ENCODE peak calls at places on chromosomes 13 and 19, in nine cellular contexts. One of them, this sample, is unnamed.

GRCh38 chr19:39408392-39409206 is 2.0 kb downstream of the ZFP36 start:
- DNase-seq in HFF-Myc: no peak
- DNase-seq in nephron progenitor cell: no peak
- DNase-seq in HFFc6: peak; percentile 53
- DNase-seq in GM20000: no peak
- DNase-seq in AG04449: no peak
- DNase-seq in cardiac fibroblast: peak; percentile 78
- DNase-seq in GM23338: no peak
- DNase-seq in fibroblast of pulmonary artery: peak; percentile 66
- DNase-seq in this sample: peak; percentile 77

GRCh38 chr19:1817553-1818179 is 5.6 kb upstream of the ATP8B3 start:
- DNase-seq in HFF-Myc: no peak
- DNase-seq in nephron progenitor cell: no peak
- DNase-seq in HFFc6: no peak
- DNase-seq in GM20000: no peak
- DNase-seq in AG04449: no peak
- DNase-seq in cardiac fibroblast: no peak
- DNase-seq in GM23338: no peak
- DNase-seq in fibroblast of pulmonary artery: no peak
- DNase-seq in this sample: no peak

GRCh38 chr19:3803114-3803888 is 17.1 kb upstream of the MATK start:
- DNase-seq in HFF-Myc: no peak
- DNase-seq in nephron progenitor cell: no peak
- DNase-seq in HFFc6: no peak
- DNase-seq in GM20000: no peak
- DNase-seq in AG04449: no peak
- DNase-seq in cardiac fibroblast: no peak
- DNase-seq in GM23338: no peak
- DNase-seq in fibroblast of pulmonary artery: no peak
- DNase-seq in this sample: no peak

GRCh38 chr19:46904114-46905060 is 43.6 kb downstream of the ARHGAP35 start:
- DNase-seq in HFF-Myc: peak; percentile 58
- DNase-seq in nephron progenitor cell: peak; percentile 7
- DNase-seq in HFFc6: peak; percentile 78
- DNase-seq in GM20000: no peak
- DNase-seq in AG04449: peak; percentile 63
- DNase-seq in cardiac fibroblast: peak; percentile 87
- DNase-seq in GM23338: peak; percentile 47
- DNase-seq in fibroblast of pulmonary artery: peak; percentile 84
- DNase-seq in this sample: no peak

GRCh38 chr19:56156768-56157167 is 15.7 kb downstream of the ZNF444 start:
- DNase-seq in HFF-Myc: no peak
- DNase-seq in nephron progenitor cell: no peak
- DNase-seq in HFFc6: no peak
- DNase-seq in GM20000: no peak
- DNase-seq in AG04449: no peak
- DNase-seq in cardiac fibroblast: no peak
- DNase-seq in GM23338: no peak
- DNase-seq in fibroblast of pulmonary artery: no peak
- DNase-seq in this sample: no peak

GRCh38 chr13:110044521-110045200 is 258.3 kb upstream of the IRS2 start:
- DNase-seq in HFF-Myc: peak; percentile 56
- DNase-seq in nephron progenitor cell: no peak
- DNase-seq in HFFc6: peak; percentile 1
- DNase-seq in GM20000: no peak
- DNase-seq in AG04449: peak; percentile 28
- DNase-seq in cardiac fibroblast: peak; percentile 48
- DNase-seq in GM23338: peak; percentile 44
- DNase-seq in fibroblast of pulmonary artery: peak; percentile 14
- DNase-seq in this sample: no peak

GRCh38 chr13:56352356-56352755 is 788.4 kb upstream of the PRR20A start:
- DNase-seq in HFF-Myc: no peak
- DNase-seq in nephron progenitor cell: no peak
- DNase-seq in HFFc6: no peak
- DNase-seq in GM20000: no peak
- DNase-seq in AG04449: no peak
- DNase-seq in cardiac fibroblast: no peak
- DNase-seq in GM23338: no peak
- DNase-seq in fibroblast of pulmonary artery: no peak
- DNase-seq in this sample: peak; percentile 46

GRCh38 chr19:33152178-33152577 is 20.3 kb downstream of the WDR88 start:
- DNase-seq in HFF-Myc: no peak
- DNase-seq in nephron progenitor cell: no peak
- DNase-seq in HFFc6: no peak
- DNase-seq in GM20000: no peak
- DNase-seq in AG04449: no peak
- DNase-seq in cardiac fibroblast: peak; percentile 54
- DNase-seq in GM23338: no peak
- DNase-seq in fibroblast of pulmonary artery: peak; percentile 45
- DNase-seq in this sample: no peak

GRCh38 chr13:69769637-69770036 is 338.0 kb upstream of the ATXN8OS start:
- DNase-seq in HFF-Myc: no peak
- DNase-seq in nephron progenitor cell: no peak
- DNase-seq in HFFc6: no peak
- DNase-seq in GM20000: no peak
- DNase-seq in AG04449: no peak
- DNase-seq in cardiac fibroblast: no peak
- DNase-seq in GM23338: peak; percentile 23
- DNase-seq in fibroblast of pulmonary artery: no peak
- DNase-seq in this sample: no peak

GRCh38 chr19:56076413-56076998 is 44.6 kb downstream of the ZNF787 start:
- DNase-seq in HFF-Myc: peak; percentile 16
- DNase-seq in nephron progenitor cell: peak; percentile 71
- DNase-seq in HFFc6: peak; percentile 41
- DNase-seq in GM20000: no peak
- DNase-seq in AG04449: peak; percentile 12
- DNase-seq in cardiac fibroblast: peak; percentile 74
- DNase-seq in GM23338: peak; percentile 77
- DNase-seq in fibroblast of pulmonary artery: peak; percentile 73
- DNase-seq in this sample: peak; percentile 60

GRCh38 chr19:4557186-4557970 is 2.1 kb downstream of the SEMA6B start:
- DNase-seq in HFF-Myc: no peak
- DNase-seq in nephron progenitor cell: peak; percentile 36
- DNase-seq in HFFc6: no peak
- DNase-seq in GM20000: no peak
- DNase-seq in AG04449: no peak
- DNase-seq in cardiac fibroblast: no peak
- DNase-seq in GM23338: peak; percentile 48
- DNase-seq in fibroblast of pulmonary artery: no peak
- DNase-seq in this sample: peak; percentile 59

GRCh38 chr19:18741124-18741493 is 50.0 kb downstream of the COMP start:
- DNase-seq in HFF-Myc: no peak
- DNase-seq in nephron progenitor cell: no peak
- DNase-seq in HFFc6: no peak
- DNase-seq in GM20000: no peak
- DNase-seq in AG04449: no peak
- DNase-seq in cardiac fibroblast: no peak
- DNase-seq in GM23338: no peak
- DNase-seq in fibroblast of pulmonary artery: no peak
- DNase-seq in this sample: no peak

GRCh38 chr13:21734961-21735360 is 64.1 kb downstream of the FGF9 start:
- DNase-seq in HFF-Myc: no peak
- DNase-seq in nephron progenitor cell: no peak
- DNase-seq in HFFc6: no peak
- DNase-seq in GM20000: no peak
- DNase-seq in AG04449: no peak
- DNase-seq in cardiac fibroblast: no peak
- DNase-seq in GM23338: no peak
- DNase-seq in fibroblast of pulmonary artery: no peak
- DNase-seq in this sample: no peak

GRCh38 chr19:38263696-38264485 is 482 bp upstream of the SPINT2 start:
- DNase-seq in HFF-Myc: no peak
- DNase-seq in nephron progenitor cell: peak; percentile 78
- DNase-seq in HFFc6: peak; percentile 69
- DNase-seq in GM20000: peak; percentile 85
- DNase-seq in AG04449: no peak
- DNase-seq in cardiac fibroblast: peak; percentile 70
- DNase-seq in GM23338: peak; percentile 93
- DNase-seq in fibroblast of pulmonary artery: peak; percentile 53
- DNase-seq in this sample: peak; percentile 91

GRCh38 chr13:32309812-32310706 is 5.1 kb downstream of the ZAR1L start:
- DNase-seq in HFF-Myc: no peak
- DNase-seq in nephron progenitor cell: peak; percentile 20
- DNase-seq in HFFc6: peak; percentile 74
- DNase-seq in GM20000: peak; percentile 59
- DNase-seq in AG04449: no peak
- DNase-seq in cardiac fibroblast: peak; percentile 82
- DNase-seq in GM23338: peak; percentile 74
- DNase-seq in fibroblast of pulmonary artery: peak; percentile 82
- DNase-seq in this sample: peak; percentile 72

GRCh38 chr13:73059460-73060250 is 850 bp downstream of the KLF5 start:
- DNase-seq in HFF-Myc: no peak
- DNase-seq in nephron progenitor cell: peak; percentile 69
- DNase-seq in HFFc6: peak; percentile 5
- DNase-seq in GM20000: peak; percentile 79
- DNase-seq in AG04449: no peak
- DNase-seq in cardiac fibroblast: no peak
- DNase-seq in GM23338: peak; percentile 80
- DNase-seq in fibroblast of pulmonary artery: no peak
- DNase-seq in this sample: no peak

GRCh38 chr19:48975947-48976847 is 11.1 kb downstream of the FTL start:
- DNase-seq in HFF-Myc: no peak
- DNase-seq in nephron progenitor cell: no peak
- DNase-seq in HFFc6: no peak
- DNase-seq in GM20000: no peak
- DNase-seq in AG04449: no peak
- DNase-seq in cardiac fibroblast: no peak
- DNase-seq in GM23338: peak; percentile 93
- DNase-seq in fibroblast of pulmonary artery: no peak
- DNase-seq in this sample: peak; percentile 20

GRCh38 chr19:46901701-46902401 is 41.1 kb downstream of the ARHGAP35 start:
- DNase-seq in HFF-Myc: no peak
- DNase-seq in nephron progenitor cell: no peak
- DNase-seq in HFFc6: no peak
- DNase-seq in GM20000: no peak
- DNase-seq in AG04449: no peak
- DNase-seq in cardiac fibroblast: no peak
- DNase-seq in GM23338: no peak
- DNase-seq in fibroblast of pulmonary artery: no peak
- DNase-seq in this sample: peak; percentile 31

GRCh38 chr19:13611596-13611995 is 105.3 kb upstream of the CACNA1A start:
- DNase-seq in HFF-Myc: no peak
- DNase-seq in nephron progenitor cell: no peak
- DNase-seq in HFFc6: no peak
- DNase-seq in GM20000: no peak
- DNase-seq in AG04449: no peak
- DNase-seq in cardiac fibroblast: no peak
- DNase-seq in GM23338: no peak
- DNase-seq in fibroblast of pulmonary artery: no peak
- DNase-seq in this sample: no peak

GRCh38 chr13:74062933-74063332 is 71.3 kb downstream of the KLF12 start:
- DNase-seq in HFF-Myc: no peak
- DNase-seq in nephron progenitor cell: no peak
- DNase-seq in HFFc6: no peak
- DNase-seq in GM20000: peak; percentile 44
- DNase-seq in AG04449: no peak
- DNase-seq in cardiac fibroblast: peak; percentile 74
- DNase-seq in GM23338: no peak
- DNase-seq in fibroblast of pulmonary artery: peak; percentile 69
- DNase-seq in this sample: no peak

GRCh38 chr19:7968008-7968795 is 24.7 kb upstream of the TIMM44 start:
- DNase-seq in HFF-Myc: no peak
- DNase-seq in nephron progenitor cell: no peak
- DNase-seq in HFFc6: no peak
- DNase-seq in GM20000: no peak
- DNase-seq in AG04449: no peak
- DNase-seq in cardiac fibroblast: no peak
- DNase-seq in GM23338: no peak
- DNase-seq in fibroblast of pulmonary artery: no peak
- DNase-seq in this sample: no peak
- TF ChIP-seq CTCF in HFF-Myc: no peak
- TF ChIP-seq CTCF in nephron progenitor cell: no peak
- TF ChIP-seq CTCF in HFFc6: no peak
- TF ChIP-seq CTCF in GM20000: no peak
- TF ChIP-seq CTCF in AG04449: no peak
- TF ChIP-seq CTCF in cardiac fibroblast: no peak
- TF ChIP-seq CTCF in GM23338: no peak
- TF ChIP-seq CTCF in fibroblast of pulmonary artery: no peak
- TF ChIP-seq CTCF in this sample: no peak

DNA sequence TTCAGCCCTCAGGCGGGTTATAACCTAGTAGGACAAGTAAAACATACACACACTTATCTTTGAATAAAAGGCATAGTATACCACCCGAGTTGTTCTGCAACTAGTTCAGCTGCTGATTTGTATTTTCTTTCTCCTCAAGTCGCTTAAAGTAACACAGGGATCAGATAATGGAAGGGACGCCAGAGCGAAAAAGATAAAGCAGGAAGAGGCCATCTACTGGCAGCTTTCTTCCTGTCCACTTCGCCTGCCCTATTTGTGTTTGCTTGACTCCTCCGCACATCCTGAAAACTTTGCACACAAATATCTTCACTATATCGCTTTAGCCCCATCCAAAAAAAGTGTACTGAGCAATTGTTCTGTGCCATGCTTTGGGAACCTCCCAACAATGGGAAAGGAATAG is 238.0 kb upstream of the SOX21 start:
- DNase-seq in HFF-Myc: no peak
- DNase-seq in nephron progenitor cell: no peak
- DNase-seq in HFFc6: no peak
- DNase-seq in GM20000: no peak
- DNase-seq in AG04449: no peak
- DNase-seq in cardiac fibroblast: peak; percentile 8
- DNase-seq in GM23338: peak; percentile 74
- DNase-seq in fibroblast of pulmonary artery: peak; percentile 16
- DNase-seq in this sample: no peak
- TF ChIP-seq CTCF in HFF-Myc: no peak
- TF ChIP-seq CTCF in nephron progenitor cell: peak; percentile 21
- TF ChIP-seq CTCF in HFFc6: peak; percentile 43
- TF ChIP-seq CTCF in GM20000: no peak
- TF ChIP-seq CTCF in AG04449: no peak
- TF ChIP-seq CTCF in cardiac fibroblast: no peak
- TF ChIP-seq CTCF in GM23338: peak; percentile 75
- TF ChIP-seq CTCF in fibroblast of pulmonary artery: peak; percentile 6
- TF ChIP-seq CTCF in this sample: no peak

GRCh38 chr19:54448037-54448773 is 794 bp upstream of the LENG8 start:
- DNase-seq in HFF-Myc: no peak
- DNase-seq in nephron progenitor cell: peak; percentile 63
- DNase-seq in HFFc6: peak; percentile 57
- DNase-seq in GM20000: no peak
- DNase-seq in AG04449: no peak
- DNase-seq in cardiac fibroblast: peak; percentile 74
- DNase-seq in GM23338: peak; percentile 74
- DNase-seq in fibroblast of pulmonary artery: peak; percentile 60
- DNase-seq in this sample: peak; percentile 47
- TF ChIP-seq CTCF in HFF-Myc: no peak
- TF ChIP-seq CTCF in nephron progenitor cell: no peak
- TF ChIP-seq CTCF in HFFc6: peak; percentile 17
- TF ChIP-seq CTCF in GM20000: no peak
- TF ChIP-seq CTCF in AG04449: no peak
- TF ChIP-seq CTCF in cardiac fibroblast: no peak
- TF ChIP-seq CTCF in GM23338: no peak
- TF ChIP-seq CTCF in fibroblast of pulmonary artery: no peak
- TF ChIP-seq CTCF in this sample: no peak

DNA sequence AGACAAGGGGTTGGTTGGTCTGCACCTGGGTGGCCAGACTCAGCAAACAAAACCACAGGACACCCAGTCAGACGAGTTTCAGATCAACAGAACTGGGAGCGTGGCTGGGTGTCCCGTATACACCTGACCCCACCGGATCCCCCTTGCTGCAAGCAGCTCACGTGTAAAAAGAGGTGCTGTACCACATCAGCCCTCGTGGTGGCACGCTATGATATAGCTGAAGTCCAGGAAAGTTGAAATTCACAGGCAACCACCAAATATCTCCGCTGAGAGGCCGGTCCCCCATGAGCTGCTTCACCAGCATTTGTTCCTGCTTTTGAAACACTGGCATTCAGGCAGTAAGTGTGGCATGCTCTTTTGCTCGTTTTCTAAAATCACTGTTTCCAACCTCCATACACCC is 92.3 kb downstream of the TUBA3C start:
- DNase-seq in HFF-Myc: no peak
- DNase-seq in nephron progenitor cell: no peak
- DNase-seq in HFFc6: no peak
- DNase-seq in GM20000: no peak
- DNase-seq in AG04449: no peak
- DNase-seq in cardiac fibroblast: no peak
- DNase-seq in GM23338: no peak
- DNase-seq in fibroblast of pulmonary artery: no peak
- DNase-seq in this sample: no peak
- TF ChIP-seq CTCF in HFF-Myc: no peak
- TF ChIP-seq CTCF in nephron progenitor cell: no peak
- TF ChIP-seq CTCF in HFFc6: peak; percentile 16
- TF ChIP-seq CTCF in GM20000: no peak
- TF ChIP-seq CTCF in AG04449: no peak
- TF ChIP-seq CTCF in cardiac fibroblast: no peak
- TF ChIP-seq CTCF in GM23338: no peak
- TF ChIP-seq CTCF in fibroblast of pulmonary artery: no peak
- TF ChIP-seq CTCF in this sample: peak; percentile 25

This sample was measured in MCF 10A.